ENCODE peak calls at places on chromosomes 2 and 18, in seven cellular contexts. R, C, J, A, F, P and W are unnamed samples.

GRCh38 chr2:188132385-188132784 is 159.3 kb upstream of the GULP1 start:
- DNase-seq in R (no peak), C (no peak), F (no peak), A (no peak), P (no peak), J (no peak), W (no peak)

GRCh38 chr2:109724533-109725460 is 69.3 kb upstream of the RGPD5 start:
- DNase-seq in R (no peak), J (no peak), P (no peak), C (no peak), A (no peak), F (no peak), W (peak; percentile 27)

GRCh38 chr2:45291283-45291682 is 282.0 kb upstream of the SIX2 start:
- DNase-seq in R (no peak), P (no peak), C (no peak), J (no peak), A (peak; percentile 37), F (no peak), W (no peak)

GRCh38 chr2:225233234-225233633 is 166.3 kb upstream of the NYAP2 start:
- DNase-seq in J (peak; percentile 18), A (peak; percentile 37), P (no peak), C (peak; percentile 8), R (no peak), F (no peak), W (no peak)

GRCh38 chr18:69948919-69949537 is 1.4 kb upstream of the CD226 start:
- DNase-seq in P (no peak), C (peak; percentile 17), R (no peak), F (no peak), J (no peak), A (no peak), W (peak; percentile 30)

GRCh38 chr18:2515908-2516625 is 55.2 kb downstream of the METTL4 start:
- DNase-seq in F (peak; percentile 24), J (peak; percentile 94), C (no peak), P (no peak), R (no peak), A (peak; percentile 95), W (no peak)

GRCh38 chr2:20350105-20350712 is 435 bp downstream of the PUM2 start:
- DNase-seq in A (no peak), R (no peak), F (peak; percentile 41), J (no peak), C (peak; percentile 78), P (no peak), W (no peak)

GRCh38 chr18:50986360-50987087 is 18.7 kb downstream of the ELAC1 start:
- DNase-seq in P (no peak), J (peak; percentile 63), A (peak; percentile 84), C (no peak), R (no peak), F (no peak), W (no peak)

GRCh38 chr2:36530178-36530982 is 67.6 kb downstream of the FEZ2 start:
- DNase-seq in C (no peak), A (peak; percentile 84), J (peak; percentile 69), R (no peak), F (no peak), P (no peak), W (no peak)

GRCh38 chr2:5690718-5691658 is 1.2 kb upstream of the SOX11 start:
- DNase-seq in A (peak; percentile 1), P (no peak), J (peak; percentile 57), F (no peak), R (no peak), C (no peak), W (no peak)

GRCh38 chr2:125573432-125573831 is 1082.5 kb upstream of the GYPC start:
- DNase-seq in R (no peak), J (no peak), P (no peak), A (no peak), F (no peak), C (no peak), W (no peak)

GRCh38 chr2:160418853-160419252 is 74.8 kb downstream of the RBMS1 start:
- DNase-seq in F (no peak), J (peak; percentile 50), R (no peak), P (no peak), A (peak; percentile 42), C (no peak), W (no peak)

GRCh38 chr2:74571058-74571457 is 16.5 kb downstream of the DOK1 start:
- DNase-seq in F (no peak), J (no peak), P (no peak), R (no peak), A (no peak), C (no peak), W (no peak)

GRCh38 chr2:129794517-129794916 is 184.9 kb upstream of the RAB6C start:
- DNase-seq in J (no peak), R (no peak), A (no peak), C (no peak), P (no peak), F (no peak), W (no peak)

GRCh38 chr2:214286011-214286410 is 124.8 kb upstream of the VWC2L start:
- DNase-seq in R (no peak), P (no peak), F (no peak), J (no peak), A (no peak), C (no peak), W (no peak)

GRCh38 chr2:145682536-145683157 is 1162.7 kb upstream of the ZEB2 start:
- DNase-seq in A (peak; percentile 33), P (no peak), J (no peak), R (no peak), F (no peak), C (no peak), W (no peak)

GRCh38 chr18:832085-832681 is 20.1 kb upstream of the YES1 start:
- DNase-seq in A (no peak), F (no peak), R (no peak), C (peak; percentile 97), P (no peak), J (no peak), W (no peak)

GRCh38 chr2:173101687-173102086 is 26.0 kb downstream of the MAP3K20 start:
- DNase-seq in C (no peak), A (peak; percentile 84), J (no peak), F (no peak), P (no peak), R (no peak), W (no peak)

GRCh38 chr2:150478206-150478974 is 9.1 kb downstream of the RND3 start:
- DNase-seq in C (no peak), F (no peak), J (peak; percentile 56), A (no peak), P (no peak), R (no peak), W (no peak)

GRCh38 chr2:225570000-225570399 is 170.5 kb downstream of the NYAP2 start:
- DNase-seq in F (no peak), P (no peak), A (no peak), R (no peak), J (no peak), C (no peak), W (no peak)

GRCh38 chr2:127658641-127659407 is 12.9 kb downstream of the GPR17 start:
- DNase-seq in C (no peak), R (no peak), F (no peak), A (no peak), P (no peak), J (no peak), W (no peak)

GRCh38 chr2:98369710-98370239 is 23.5 kb downstream of the CNGA3 start:
- DNase-seq in J (no peak), P (no peak), F (no peak), R (no peak), A (no peak), C (no peak), W (no peak)

GRCh38 chr18:70450658-70451253 is 161.9 kb downstream of the SOCS6 start:
- DNase-seq in P (no peak), J (no peak), R (no peak), A (peak; percentile 53), C (no peak), F (no peak), W (no peak)

GRCh38 chr2:119723784-119724467 is 35.8 kb upstream of the PTPN4 start:
- DNase-seq in F (no peak), A (no peak), C (no peak), J (peak; percentile 65), P (no peak), R (no peak), W (no peak)

GRCh38 chr18:78521744-78522143 is 457.9 kb upstream of the SALL3 start:
- DNase-seq in J (no peak), R (no peak), P (no peak), C (no peak), F (no peak), A (no peak), W (no peak)

GRCh38 chr2:12090072-12090471 is 343.6 kb downstream of the LPIN1 start:
- DNase-seq in J (no peak), F (no peak), A (no peak), C (no peak), P (no peak), R (no peak), W (no peak)

GRCh38 chr2:64085936-64086335 is 58.3 kb downstream of the PELI1 start:
- DNase-seq in J (no peak), C (no peak), F (no peak), R (no peak), A (no peak), P (no peak), W (no peak)

GRCh38 chr2:236647621-236648020 is 78.0 kb downstream of the ACKR3 start:
- DNase-seq in P (no peak), R (no peak), C (no peak), J (no peak), A (no peak), F (no peak), W (no peak)
- H3K27ac ChIP-seq in P (no peak overlapping the region), R (no peak overlapping the region), C (no peak overlapping the region), J (no peak overlapping the region), A (no peak overlapping the region), F (no peak overlapping the region), W (no peak overlapping the region)

GRCh38 chr2:121640380-121641326 is 8.6 kb downstream of the CLASP1 start:
- DNase-seq in C (peak; percentile 18), A (no peak), F (no peak), P (no peak), R (no peak), J (no peak), W (no peak)
- H3K4me3 ChIP-seq in C (no peak overlapping the region), A (no peak overlapping the region), F (no peak overlapping the region), P (no peak overlapping the region), R (no peak overlapping the region), J (no peak overlapping the region), W (no peak overlapping the region)

DNA sequence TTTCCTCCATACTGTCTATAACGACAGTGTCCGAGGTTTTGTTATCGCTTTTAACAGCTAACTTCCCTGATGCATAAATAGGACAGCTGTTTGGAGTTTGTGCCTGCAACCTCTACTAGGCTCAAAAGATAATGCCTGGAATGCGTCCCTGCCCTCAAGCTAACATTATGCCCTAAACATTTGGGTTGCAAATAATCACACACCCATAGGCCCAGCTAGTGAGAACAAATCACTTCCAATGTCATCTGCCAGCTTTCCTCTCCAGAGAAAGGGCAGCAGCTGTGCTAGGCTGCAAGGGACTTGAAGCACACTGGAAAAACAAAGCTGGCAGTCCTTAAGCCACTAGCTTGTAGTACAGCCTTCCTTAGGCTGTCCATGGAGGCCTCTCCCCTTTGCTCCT is 201.8 kb upstream of the LYPD1 start:
- DNase-seq in J (no peak), A (no peak), R (no peak), P (no peak), C (no peak), F (no peak), W (no peak)
- H3K4me1 ChIP-seq in J (no peaks in the 10 kb centered on the region), A (no peaks in the 10 kb centered on the region), R (no peaks in the 10 kb centered on the region), P (no peaks in the 10 kb centered on the region), C (no peaks in the 10 kb centered on the region), F (no peaks in the 10 kb centered on the region), W (no peaks in the 10 kb centered on the region)

DNA sequence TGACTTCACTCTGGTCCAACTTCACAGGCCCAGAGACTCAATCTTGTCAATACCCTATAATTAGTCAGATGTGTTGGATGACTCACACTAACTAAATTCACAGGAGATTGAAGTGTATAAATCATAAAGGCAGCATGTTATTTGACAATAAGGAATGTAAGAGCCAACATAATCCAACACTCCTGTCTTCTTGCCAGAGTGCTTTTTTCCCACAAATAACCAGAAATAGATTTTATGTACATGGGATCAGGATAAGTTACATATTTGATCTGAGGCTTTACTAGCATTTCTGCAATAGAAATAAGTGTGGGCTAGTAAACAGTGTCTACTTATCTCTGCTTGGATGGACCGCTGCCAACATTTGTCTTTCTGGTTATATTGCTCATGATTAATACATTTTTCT is 42.2 kb upstream of the ZSWIM2 start:
- DNase-seq in R (no peak), C (no peak), F (no peak), J (peak; percentile 52), A (peak; percentile 29), P (no peak), W (no peak)
- H3K27ac ChIP-seq in R (no peak overlapping the region), C (no peak overlapping the region), F (no peak overlapping the region), J (no peak overlapping the region), A (no peak overlapping the region), P (no peak overlapping the region), W (no peak overlapping the region)